ENCODE peak calls at places on chromosomes 11 and 22, in nine cellular contexts. One of them, this sample, is unnamed.

GRCh38 chr22:31080848-31081649 is at the start of gene SMTN:
- DNase-seq in NCI-H345: peak
- DNase-seq in glutamatergic neuron: peak
- DNase-seq in tibial nerve: peak
- DNase-seq in stimulated activated CD4-positive, alpha-beta T cell treated with anti-CD3 and anti-CD28 coated beads, Interleukin-4, amount 100 ng/mL, for 48 hours: peak
- DNase-seq in colonic mucosa: peak
- DNase-seq in neuronal stem cell: peak
- DNase-seq in stimulated activated CD8-positive, alpha-beta memory T cell treated with anti-CD3 and anti-CD28 coated beads, Interleukin-2, amount 100 ng/mL, for 48 hours: peak
- DNase-seq in GF-D8: no peak
- DNase-seq in this sample: peak

GRCh38 chr22:27573280-27573711 is 228.3 kb downstream of the MN1 start:
- DNase-seq in NCI-H345: no peak
- DNase-seq in colonic mucosa: no peak
- DNase-seq in tibial nerve: no peak
- DNase-seq in glutamatergic neuron: no peak
- DNase-seq in stimulated activated CD4-positive, alpha-beta T cell treated with anti-CD3 and anti-CD28 coated beads, Interleukin-4, amount 100 ng/mL, for 48 hours: no peak
- DNase-seq in GF-D8: no peak
- DNase-seq in stimulated activated CD8-positive, alpha-beta memory T cell treated with anti-CD3 and anti-CD28 coated beads, Interleukin-2, amount 100 ng/mL, for 48 hours: no peak
- DNase-seq in neuronal stem cell: peak
- DNase-seq in this sample: no peak

GRCh38 chr11:109096266-109096665 is 325.7 kb upstream of the C11orf87 start:
- DNase-seq in NCI-H345: no peak
- DNase-seq in colonic mucosa: no peak
- DNase-seq in neuronal stem cell: no peak
- DNase-seq in glutamatergic neuron: no peak
- DNase-seq in stimulated activated CD8-positive, alpha-beta memory T cell treated with anti-CD3 and anti-CD28 coated beads, Interleukin-2, amount 100 ng/mL, for 48 hours: no peak
- DNase-seq in GF-D8: no peak
- DNase-seq in stimulated activated CD4-positive, alpha-beta T cell treated with anti-CD3 and anti-CD28 coated beads, Interleukin-4, amount 100 ng/mL, for 48 hours: no peak
- DNase-seq in tibial nerve: no peak
- DNase-seq in this sample: no peak

GRCh38 chr22:28560005-28560742 is 119.5 kb downstream of the TTC28 start:
- DNase-seq in glutamatergic neuron: no peak
- DNase-seq in neuronal stem cell: no peak
- DNase-seq in tibial nerve: no peak
- DNase-seq in colonic mucosa: no peak
- DNase-seq in GF-D8: no peak
- DNase-seq in NCI-H345: no peak
- DNase-seq in stimulated activated CD8-positive, alpha-beta memory T cell treated with anti-CD3 and anti-CD28 coated beads, Interleukin-2, amount 100 ng/mL, for 48 hours: no peak
- DNase-seq in stimulated activated CD4-positive, alpha-beta T cell treated with anti-CD3 and anti-CD28 coated beads, Interleukin-4, amount 100 ng/mL, for 48 hours: no peak
- DNase-seq in this sample: no peak

GRCh38 chr11:61871158-61871597 is 20.2 kb downstream of the FADS3 start:
- DNase-seq in stimulated activated CD8-positive, alpha-beta memory T cell treated with anti-CD3 and anti-CD28 coated beads, Interleukin-2, amount 100 ng/mL, for 48 hours: peak
- DNase-seq in tibial nerve: peak
- DNase-seq in NCI-H345: peak
- DNase-seq in neuronal stem cell: peak
- DNase-seq in stimulated activated CD4-positive, alpha-beta T cell treated with anti-CD3 and anti-CD28 coated beads, Interleukin-4, amount 100 ng/mL, for 48 hours: peak
- DNase-seq in colonic mucosa: peak
- DNase-seq in glutamatergic neuron: peak
- DNase-seq in GF-D8: peak
- DNase-seq in this sample: peak

GRCh38 chr11:128709402-128709801 is 15.5 kb downstream of the FLI1 start:
- DNase-seq in neuronal stem cell: no peak
- DNase-seq in stimulated activated CD4-positive, alpha-beta T cell treated with anti-CD3 and anti-CD28 coated beads, Interleukin-4, amount 100 ng/mL, for 48 hours: no peak
- DNase-seq in stimulated activated CD8-positive, alpha-beta memory T cell treated with anti-CD3 and anti-CD28 coated beads, Interleukin-2, amount 100 ng/mL, for 48 hours: no peak
- DNase-seq in NCI-H345: no peak
- DNase-seq in tibial nerve: no peak
- DNase-seq in GF-D8: no peak
- DNase-seq in glutamatergic neuron: no peak
- DNase-seq in colonic mucosa: no peak
- DNase-seq in this sample: no peak

GRCh38 chr11:35321532-35322320 is 97.6 kb downstream of the SLC1A2 start:
- DNase-seq in GF-D8: no peak
- DNase-seq in NCI-H345: no peak
- DNase-seq in colonic mucosa: no peak
- DNase-seq in neuronal stem cell: no peak
- DNase-seq in stimulated activated CD4-positive, alpha-beta T cell treated with anti-CD3 and anti-CD28 coated beads, Interleukin-4, amount 100 ng/mL, for 48 hours: no peak
- DNase-seq in tibial nerve: no peak
- DNase-seq in glutamatergic neuron: no peak
- DNase-seq in stimulated activated CD8-positive, alpha-beta memory T cell treated with anti-CD3 and anti-CD28 coated beads, Interleukin-2, amount 100 ng/mL, for 48 hours: no peak
- DNase-seq in this sample: no peak

GRCh38 chr11:127056338-127056971 is 55.9 kb upstream of the KIRREL3 start:
- DNase-seq in GF-D8: no peak
- DNase-seq in NCI-H345: no peak
- DNase-seq in glutamatergic neuron: peak
- DNase-seq in neuronal stem cell: no peak
- DNase-seq in colonic mucosa: peak
- DNase-seq in stimulated activated CD8-positive, alpha-beta memory T cell treated with anti-CD3 and anti-CD28 coated beads, Interleukin-2, amount 100 ng/mL, for 48 hours: no peak
- DNase-seq in stimulated activated CD4-positive, alpha-beta T cell treated with anti-CD3 and anti-CD28 coated beads, Interleukin-4, amount 100 ng/mL, for 48 hours: no peak
- DNase-seq in tibial nerve: no peak
- DNase-seq in this sample: no peak

GRCh38 chr11:107898270-107898669 is 30.0 kb upstream of the RAB39A start:
- DNase-seq in tibial nerve: no peak
- DNase-seq in stimulated activated CD4-positive, alpha-beta T cell treated with anti-CD3 and anti-CD28 coated beads, Interleukin-4, amount 100 ng/mL, for 48 hours: no peak
- DNase-seq in colonic mucosa: no peak
- DNase-seq in stimulated activated CD8-positive, alpha-beta memory T cell treated with anti-CD3 and anti-CD28 coated beads, Interleukin-2, amount 100 ng/mL, for 48 hours: no peak
- DNase-seq in glutamatergic neuron: no peak
- DNase-seq in GF-D8: peak
- DNase-seq in NCI-H345: no peak
- DNase-seq in neuronal stem cell: peak
- DNase-seq in this sample: no peak

GRCh38 chr22:23632178-23632577 is at the start of gene DRICH1:
- DNase-seq in stimulated activated CD8-positive, alpha-beta memory T cell treated with anti-CD3 and anti-CD28 coated beads, Interleukin-2, amount 100 ng/mL, for 48 hours: no peak
- DNase-seq in stimulated activated CD4-positive, alpha-beta T cell treated with anti-CD3 and anti-CD28 coated beads, Interleukin-4, amount 100 ng/mL, for 48 hours: no peak
- DNase-seq in GF-D8: no peak
- DNase-seq in neuronal stem cell: no peak
- DNase-seq in glutamatergic neuron: no peak
- DNase-seq in tibial nerve: no peak
- DNase-seq in colonic mucosa: no peak
- DNase-seq in NCI-H345: no peak
- DNase-seq in this sample: no peak

GRCh38 chr11:69667619-69668604 is 7.2 kb downstream of the LTO1 start:
- DNase-seq in stimulated activated CD8-positive, alpha-beta memory T cell treated with anti-CD3 and anti-CD28 coated beads, Interleukin-2, amount 100 ng/mL, for 48 hours: no peak
- DNase-seq in colonic mucosa: no peak
- DNase-seq in GF-D8: no peak
- DNase-seq in glutamatergic neuron: no peak
- DNase-seq in neuronal stem cell: no peak
- DNase-seq in stimulated activated CD4-positive, alpha-beta T cell treated with anti-CD3 and anti-CD28 coated beads, Interleukin-4, amount 100 ng/mL, for 48 hours: no peak
- DNase-seq in tibial nerve: no peak
- DNase-seq in NCI-H345: no peak
- DNase-seq in this sample: no peak

GRCh38 chr11:353315-353857 is 15.9 kb upstream of the B4GALNT4 start:
- DNase-seq in GF-D8: no peak
- DNase-seq in neuronal stem cell: no peak
- DNase-seq in NCI-H345: no peak
- DNase-seq in glutamatergic neuron: no peak
- DNase-seq in stimulated activated CD8-positive, alpha-beta memory T cell treated with anti-CD3 and anti-CD28 coated beads, Interleukin-2, amount 100 ng/mL, for 48 hours: no peak
- DNase-seq in tibial nerve: peak
- DNase-seq in stimulated activated CD4-positive, alpha-beta T cell treated with anti-CD3 and anti-CD28 coated beads, Interleukin-4, amount 100 ng/mL, for 48 hours: no peak
- DNase-seq in colonic mucosa: peak
- DNase-seq in this sample: peak

GRCh38 chr11:77083553-77084245 is 16.9 kb downstream of the CAPN5 start:
- DNase-seq in stimulated activated CD8-positive, alpha-beta memory T cell treated with anti-CD3 and anti-CD28 coated beads, Interleukin-2, amount 100 ng/mL, for 48 hours: no peak
- DNase-seq in colonic mucosa: no peak
- DNase-seq in glutamatergic neuron: peak
- DNase-seq in stimulated activated CD4-positive, alpha-beta T cell treated with anti-CD3 and anti-CD28 coated beads, Interleukin-4, amount 100 ng/mL, for 48 hours: no peak
- DNase-seq in neuronal stem cell: no peak
- DNase-seq in GF-D8: no peak
- DNase-seq in NCI-H345: no peak
- DNase-seq in tibial nerve: no peak
- DNase-seq in this sample: peak

GRCh38 chr22:27416553-27417427 is 384.8 kb downstream of the MN1 start:
- DNase-seq in GF-D8: no peak
- DNase-seq in NCI-H345: peak
- DNase-seq in colonic mucosa: no peak
- DNase-seq in stimulated activated CD8-positive, alpha-beta memory T cell treated with anti-CD3 and anti-CD28 coated beads, Interleukin-2, amount 100 ng/mL, for 48 hours: no peak
- DNase-seq in tibial nerve: no peak
- DNase-seq in neuronal stem cell: no peak
- DNase-seq in glutamatergic neuron: no peak
- DNase-seq in stimulated activated CD4-positive, alpha-beta T cell treated with anti-CD3 and anti-CD28 coated beads, Interleukin-4, amount 100 ng/mL, for 48 hours: no peak
- DNase-seq in this sample: no peak

GRCh38 chr11:78138694-78139421 is 568 bp downstream of the ALG8 start:
- DNase-seq in neuronal stem cell: peak
- DNase-seq in colonic mucosa: peak
- DNase-seq in tibial nerve: no peak
- DNase-seq in glutamatergic neuron: no peak
- DNase-seq in stimulated activated CD4-positive, alpha-beta T cell treated with anti-CD3 and anti-CD28 coated beads, Interleukin-4, amount 100 ng/mL, for 48 hours: peak
- DNase-seq in GF-D8: peak
- DNase-seq in NCI-H345: no peak
- DNase-seq in stimulated activated CD8-positive, alpha-beta memory T cell treated with anti-CD3 and anti-CD28 coated beads, Interleukin-2, amount 100 ng/mL, for 48 hours: peak
- DNase-seq in this sample: no peak

GRCh38 chr22:45452565-45453449 is 39.3 kb downstream of the RIBC2 start:
- DNase-seq in stimulated activated CD4-positive, alpha-beta T cell treated with anti-CD3 and anti-CD28 coated beads, Interleukin-4, amount 100 ng/mL, for 48 hours: no peak
- DNase-seq in colonic mucosa: no peak
- DNase-seq in stimulated activated CD8-positive, alpha-beta memory T cell treated with anti-CD3 and anti-CD28 coated beads, Interleukin-2, amount 100 ng/mL, for 48 hours: no peak
- DNase-seq in glutamatergic neuron: no peak
- DNase-seq in NCI-H345: no peak
- DNase-seq in GF-D8: no peak
- DNase-seq in tibial nerve: no peak
- DNase-seq in neuronal stem cell: no peak
- DNase-seq in this sample: no peak

GRCh38 chr11:104549019-104549418 is 349.2 kb downstream of the CASP12 start:
- DNase-seq in colonic mucosa: no peak
- DNase-seq in NCI-H345: no peak
- DNase-seq in tibial nerve: no peak
- DNase-seq in GF-D8: no peak
- DNase-seq in glutamatergic neuron: no peak
- DNase-seq in stimulated activated CD4-positive, alpha-beta T cell treated with anti-CD3 and anti-CD28 coated beads, Interleukin-4, amount 100 ng/mL, for 48 hours: no peak
- DNase-seq in neuronal stem cell: no peak
- DNase-seq in stimulated activated CD8-positive, alpha-beta memory T cell treated with anti-CD3 and anti-CD28 coated beads, Interleukin-2, amount 100 ng/mL, for 48 hours: no peak
- DNase-seq in this sample: no peak

GRCh38 chr11:126337472-126338241 is 17.8 kb upstream of the ST3GAL4 start:
- DNase-seq in glutamatergic neuron: no peak
- DNase-seq in stimulated activated CD4-positive, alpha-beta T cell treated with anti-CD3 and anti-CD28 coated beads, Interleukin-4, amount 100 ng/mL, for 48 hours: no peak
- DNase-seq in stimulated activated CD8-positive, alpha-beta memory T cell treated with anti-CD3 and anti-CD28 coated beads, Interleukin-2, amount 100 ng/mL, for 48 hours: no peak
- DNase-seq in GF-D8: no peak
- DNase-seq in colonic mucosa: no peak
- DNase-seq in NCI-H345: no peak
- DNase-seq in tibial nerve: no peak
- DNase-seq in neuronal stem cell: no peak
- DNase-seq in this sample: no peak

GRCh38 chr22:19940536-19941364 is 822 bp upstream of the COMT start:
- DNase-seq in stimulated activated CD4-positive, alpha-beta T cell treated with anti-CD3 and anti-CD28 coated beads, Interleukin-4, amount 100 ng/mL, for 48 hours: no peak
- DNase-seq in colonic mucosa: no peak
- DNase-seq in neuronal stem cell: no peak
- DNase-seq in tibial nerve: no peak
- DNase-seq in NCI-H345: no peak
- DNase-seq in GF-D8: no peak
- DNase-seq in stimulated activated CD8-positive, alpha-beta memory T cell treated with anti-CD3 and anti-CD28 coated beads, Interleukin-2, amount 100 ng/mL, for 48 hours: no peak
- DNase-seq in glutamatergic neuron: no peak
- DNase-seq in this sample: no peak

GRCh38 chr11:85930879-85931366 is 75.7 kb downstream of the CCDC83 start:
- DNase-seq in stimulated activated CD4-positive, alpha-beta T cell treated with anti-CD3 and anti-CD28 coated beads, Interleukin-4, amount 100 ng/mL, for 48 hours: no peak
- DNase-seq in tibial nerve: no peak
- DNase-seq in NCI-H345: no peak
- DNase-seq in stimulated activated CD8-positive, alpha-beta memory T cell treated with anti-CD3 and anti-CD28 coated beads, Interleukin-2, amount 100 ng/mL, for 48 hours: no peak
- DNase-seq in GF-D8: no peak
- DNase-seq in glutamatergic neuron: no peak
- DNase-seq in neuronal stem cell: no peak
- DNase-seq in colonic mucosa: no peak
- DNase-seq in this sample: no peak

GRCh38 chr11:1820463-1821325 is 14.1 kb upstream of the SYT8 start:
- DNase-seq in colonic mucosa: no peak
- DNase-seq in neuronal stem cell: no peak
- DNase-seq in NCI-H345: no peak
- DNase-seq in stimulated activated CD8-positive, alpha-beta memory T cell treated with anti-CD3 and anti-CD28 coated beads, Interleukin-2, amount 100 ng/mL, for 48 hours: no peak
- DNase-seq in tibial nerve: no peak
- DNase-seq in GF-D8: no peak
- DNase-seq in stimulated activated CD4-positive, alpha-beta T cell treated with anti-CD3 and anti-CD28 coated beads, Interleukin-4, amount 100 ng/mL, for 48 hours: no peak
- DNase-seq in glutamatergic neuron: no peak
- DNase-seq in this sample: no peak

GRCh38 chr11:43947003-43947500 is 4.6 kb downstream of the C11orf96 start:
- DNase-seq in colonic mucosa: no peak
- DNase-seq in tibial nerve: no peak
- DNase-seq in glutamatergic neuron: no peak
- DNase-seq in stimulated activated CD4-positive, alpha-beta T cell treated with anti-CD3 and anti-CD28 coated beads, Interleukin-4, amount 100 ng/mL, for 48 hours: no peak
- DNase-seq in neuronal stem cell: no peak
- DNase-seq in stimulated activated CD8-positive, alpha-beta memory T cell treated with anti-CD3 and anti-CD28 coated beads, Interleukin-2, amount 100 ng/mL, for 48 hours: no peak
- DNase-seq in NCI-H345: no peak
- DNase-seq in GF-D8: no peak
- DNase-seq in this sample: peak

GRCh38 chr22:41417622-41418390 is 28.8 kb downstream of the TOB2 start:
- DNase-seq in tibial nerve: peak
- DNase-seq in glutamatergic neuron: no peak
- DNase-seq in colonic mucosa: peak
- DNase-seq in NCI-H345: no peak
- DNase-seq in stimulated activated CD4-positive, alpha-beta T cell treated with anti-CD3 and anti-CD28 coated beads, Interleukin-4, amount 100 ng/mL, for 48 hours: no peak
- DNase-seq in stimulated activated CD8-positive, alpha-beta memory T cell treated with anti-CD3 and anti-CD28 coated beads, Interleukin-2, amount 100 ng/mL, for 48 hours: no peak
- DNase-seq in neuronal stem cell: no peak
- DNase-seq in GF-D8: no peak
- DNase-seq in this sample: peak

GRCh38 chr11:2303627-2304155 is 1.9 kb downstream of the TSPAN32 start:
- DNase-seq in colonic mucosa: no peak
- DNase-seq in stimulated activated CD4-positive, alpha-beta T cell treated with anti-CD3 and anti-CD28 coated beads, Interleukin-4, amount 100 ng/mL, for 48 hours: no peak
- DNase-seq in NCI-H345: no peak
- DNase-seq in neuronal stem cell: no peak
- DNase-seq in stimulated activated CD8-positive, alpha-beta memory T cell treated with anti-CD3 and anti-CD28 coated beads, Interleukin-2, amount 100 ng/mL, for 48 hours: no peak
- DNase-seq in GF-D8: no peak
- DNase-seq in tibial nerve: no peak
- DNase-seq in glutamatergic neuron: no peak
- DNase-seq in this sample: no peak

GRCh38 chr22:20581503-20582170 is 74.2 kb downstream of the MED15 start:
- DNase-seq in glutamatergic neuron: peak
- DNase-seq in colonic mucosa: no peak
- DNase-seq in GF-D8: no peak
- DNase-seq in neuronal stem cell: no peak
- DNase-seq in NCI-H345: no peak
- DNase-seq in tibial nerve: no peak
- DNase-seq in stimulated activated CD4-positive, alpha-beta T cell treated with anti-CD3 and anti-CD28 coated beads, Interleukin-4, amount 100 ng/mL, for 48 hours: no peak
- DNase-seq in stimulated activated CD8-positive, alpha-beta memory T cell treated with anti-CD3 and anti-CD28 coated beads, Interleukin-2, amount 100 ng/mL, for 48 hours: no peak
- DNase-seq in this sample: no peak

GRCh38 chr22:31020334-31020733 is 51.3 kb downstream of the TUG1 start:
- DNase-seq in colonic mucosa: no peak
- DNase-seq in tibial nerve: no peak
- DNase-seq in GF-D8: no peak
- DNase-seq in NCI-H345: no peak
- DNase-seq in stimulated activated CD8-positive, alpha-beta memory T cell treated with anti-CD3 and anti-CD28 coated beads, Interleukin-2, amount 100 ng/mL, for 48 hours: no peak
- DNase-seq in glutamatergic neuron: no peak
- DNase-seq in neuronal stem cell: no peak
- DNase-seq in stimulated activated CD4-positive, alpha-beta T cell treated with anti-CD3 and anti-CD28 coated beads, Interleukin-4, amount 100 ng/mL, for 48 hours: no peak
- DNase-seq in this sample: no peak